ENCODE peak calls at places on chromosomes 4 and X, in five cellular contexts. N, T, J, U and Z are unnamed samples.
A peak's percentile ranks its signal among the peaks of the same experiment; 100 is the strongest.

GRCh38 chrX:119512145-119512800 is 44.0 kb downstream of the SLC25A5 start:
- DNase-seq in T (peak; percentile 27), J (peak; percentile 59), N (no peak), U (peak; percentile 79), Z (peak; percentile 15)

GRCh38 chr4:148445071-148445902 is 3.1 kb upstream of the NR3C2 start:
- DNase-seq in T (no peak), U (peak; percentile 20), J (peak; percentile 40), N (peak; percentile 27), Z (no peak)

GRCh38 chr4:105548483-105548882 is 3.9 kb upstream of the ARHGEF38 start:
- DNase-seq in N (no peak), U (peak; percentile 32), T (no peak), J (peak; percentile 85), Z (no peak)

GRCh38 chr4:167290684-167291083 is 56.4 kb upstream of the SPOCK3 start:
- DNase-seq in U (peak; percentile 51), J (no peak), N (no peak), T (no peak), Z (no peak)

GRCh38 chrX:155632424-155633100 is 19.8 kb upstream of the TMLHE start:
- DNase-seq in J (peak; percentile 44), T (no peak), N (no peak), U (peak; percentile 18), Z (no peak)

GRCh38 chr4:5982156-5982973 is 35.9 kb downstream of the C4orf50 start:
- DNase-seq in J (no peak), N (no peak), U (no peak), T (no peak), Z (no peak)

GRCh38 chr4:1395941-1396805 is 10.1 kb downstream of the NKX1-1 start:
- DNase-seq in T (no peak), U (no peak), J (no peak), N (no peak), Z (no peak)

GRCh38 chrX:22122510-22122909 is 90.4 kb downstream of the PHEX start:
- DNase-seq in T (no peak), J (peak; percentile 73), U (peak; percentile 87), N (no peak), Z (no peak)

GRCh38 chr4:150231108-150231770 is 153.0 kb downstream of the DCLK2 start:
- DNase-seq in N (no peak), U (peak; percentile 43), T (no peak), J (no peak), Z (no peak)

GRCh38 chrX:15664487-15665444 is at the start of gene CLTRN:
- DNase-seq in U (no peak), N (no peak), J (no peak), T (no peak), Z (no peak)

GRCh38 chr4:109368661-109369060 is 65.0 kb upstream of the SEC24B start:
- DNase-seq in T (no peak), J (no peak), N (no peak), U (peak; percentile 16), Z (no peak)

GRCh38 chr4:117965608-117966007 is 68.7 kb upstream of the NDST3 start:
- DNase-seq in U (no peak), N (no peak), J (no peak), T (no peak), Z (no peak)

GRCh38 chrX:19673334-19674040 is 158.2 kb upstream of the MAP3K15 start:
- DNase-seq in N (no peak), U (peak; percentile 91), J (peak; percentile 97), T (peak; percentile 71), Z (no peak)

GRCh38 chr4:5928241-5928640 is 35.4 kb upstream of the CRMP1 start:
- DNase-seq in U (no peak), N (no peak), T (no peak), J (no peak), Z (no peak)

GRCh38 chr4:183249854-183250253 is 70.2 kb downstream of the CLDN22 start:
- DNase-seq in N (no peak), J (peak; percentile 44), T (no peak), U (peak; percentile 63), Z (no peak)

GRCh38 chr4:53105313-53105712 is 243.2 kb downstream of the RASL11B start:
- DNase-seq in J (no peak), U (no peak), T (no peak), N (no peak), Z (no peak)

GRCh38 chr4:137677851-137678250 is 145.6 kb upstream of the PCDH18 start:
- DNase-seq in N (no peak), J (peak; percentile 62), U (peak; percentile 82), T (no peak), Z (no peak)

GRCh38 chr4:40134206-40134917 is 62.5 kb upstream of the RHOH start:
- DNase-seq in J (no peak), T (no peak), U (no peak), N (no peak), Z (no peak)

GRCh38 chr4:36099509-36099908 is 144.8 kb downstream of the ARAP2 start:
- DNase-seq in T (no peak), U (no peak), J (no peak), N (no peak), Z (no peak)

GRCh38 chr4:82785248-82786003 is 13.2 kb downstream of the SCD5 start:
- DNase-seq in U (peak; percentile 94), T (no peak), J (peak; percentile 98), N (no peak), Z (no peak)

GRCh38 chr4:145804134-145804533 is 124.2 kb downstream of the C4orf51 start:
- DNase-seq in N (no peak), U (peak; percentile 93), T (no peak), J (peak; percentile 48), Z (no peak)

GRCh38 chrX:45689971-45690370 is 489.3 kb upstream of the DIPK2B start:
- DNase-seq in N (no peak), T (no peak), J (no peak), U (peak; percentile 15), Z (no peak)

GRCh38 chr4:7280906-7281305 is 88.6 kb downstream of the SORCS2 start:
- DNase-seq in J (no peak), U (no peak), N (no peak), T (no peak), Z (no peak)

GRCh38 chr4:73875401-73875800 is 6.2 kb downstream of the CXCL1 start:
- DNase-seq in T (no peak), N (no peak), U (peak; percentile 63), J (no peak), Z (no peak)

GRCh38 chr4:22301253-22301652 is 214.6 kb downstream of the ADGRA3 start:
- DNase-seq in U (no peak), N (no peak), J (no peak), T (no peak), Z (no peak)

GRCh38 chr4:151459380-151459779 is 50.4 kb downstream of the FHIP1A start:
- DNase-seq in T (no peak), J (no peak), U (no peak), N (no peak), Z (no peak)

GRCh38 chrX:8632949-8633348 is 99.0 kb downstream of the ANOS1 start:
- DNase-seq in U (no peak), N (no peak), T (no peak), J (no peak), Z (no peak)

GRCh38 chr4:65918872-65919271 is 248.6 kb upstream of the EPHA5 start:
- DNase-seq in U (no peak), T (no peak), N (no peak), J (no peak), Z (no peak)